ENCODE peak calls at places on chromosomes 4 and X, in five cellular contexts. V, N, Q, B and H are unnamed samples.

GRCh38 chr4:102552781-102553180 is 51.6 kb downstream of the NFKB1 start:
- DNase-seq in V (no peak), N (no peak), Q (peak; percentile 17), B (no peak), H (peak; percentile 84)

GRCh38 chrX:10474510-10474909 is 145.9 kb downstream of the MID1 start:
- DNase-seq in V (no peak), N (no peak), Q (no peak), B (no peak), H (no peak)

GRCh38 chr4:98626350-98626749 is 32.1 kb downstream of the TSPAN5 start:
- DNase-seq in V (no peak), N (peak; percentile 13), Q (peak; percentile 93), B (no peak), H (peak; percentile 90)

GRCh38 chr4:89056953-89057398 is at the start of gene FAM13A:
- DNase-seq in V (peak; percentile 95), N (peak; percentile 91), Q (peak; percentile 97), B (peak; percentile 85), H (peak; percentile 98)

GRCh38 chr4:21012851-21013331 is 312.6 kb downstream of the PACRGL start:
- DNase-seq in V (no peak), N (no peak), Q (peak; percentile 39), B (no peak), H (peak; percentile 6)

GRCh38 chr4:5749568-5749967 is 38.6 kb downstream of the EVC start:
- DNase-seq in V (no peak), N (no peak), Q (no peak), B (no peak), H (no peak)

GRCh38 chr4:37648084-37648817 is 37.9 kb downstream of the RELL1 start:
- DNase-seq in V (no peak), N (peak; percentile 78), Q (peak; percentile 90), B (peak; percentile 77), H (peak; percentile 95)

GRCh38 chrX:17081969-17082368 is 135.5 kb downstream of the REPS2 start:
- DNase-seq in V (no peak), N (no peak), Q (no peak), B (no peak), H (no peak)

GRCh38 chr4:22901631-22902030 is 208.9 kb downstream of the GBA3 start:
- DNase-seq in V (no peak), N (no peak), Q (no peak), B (no peak), H (no peak)

GRCh38 chrX:122422547-122422946 is 761.5 kb upstream of the GRIA3 start:
- DNase-seq in V (no peak), N (no peak), Q (no peak), B (no peak), H (no peak)

GRCh38 chr4:20520901-20521300 is 179.4 kb upstream of the PACRGL start:
- DNase-seq in V (no peak), N (no peak), Q (peak; percentile 47), B (no peak), H (peak; percentile 58)

GRCh38 chr4:103100691-103101090 is 1.1 kb upstream of the BDH2 start:
- DNase-seq in V (no peak), N (no peak), Q (no peak), B (no peak), H (no peak)

GRCh38 chrX:101395789-101396188 is 5.0 kb downstream of the RPL36A start:
- DNase-seq in V (no peak), N (no peak), Q (no peak), B (no peak), H (no peak)

GRCh38 chr4:159487284-159487747 is 384.4 kb downstream of the RAPGEF2 start:
- DNase-seq in V (peak; percentile 57), N (peak; percentile 47), Q (peak; percentile 82), B (peak; percentile 37), H (peak; percentile 87)

GRCh38 chr4:122827258-122827887 is 742 bp downstream of the FGF2 start:
- DNase-seq in V (no peak), N (peak; percentile 15), Q (peak; percentile 50), B (peak; percentile 26), H (peak; percentile 34)

GRCh38 chr4:19034089-19034488 is 1012.5 kb upstream of the LCORL start:
- DNase-seq in V (no peak), N (no peak), Q (no peak), B (no peak), H (no peak)

GRCh38 chr4:82694892-82695291 is 103.7 kb downstream of the SCD5 start:
- DNase-seq in V (no peak), N (no peak), Q (no peak), B (no peak), H (no peak)

GRCh38 chrX:71618303-71618721 is at the start of gene CXCR3:
- DNase-seq in V (no peak), N (peak; percentile 89), Q (peak; percentile 18), B (no peak), H (peak; percentile 38)

GRCh38 chr4:167774646-167775045 is 317.7 kb upstream of the ANXA10 start:
- DNase-seq in V (no peak), N (no peak), Q (no peak), B (no peak), H (no peak)

GRCh38 chrX:40895246-40895645 is 159.9 kb upstream of the MED14 start:
- DNase-seq in V (no peak), N (no peak), Q (no peak), B (no peak), H (no peak)

GRCh38 chr4:57020467-57021101 is 41.9 kb downstream of the POLR2B start:
- DNase-seq in V (no peak), N (no peak), Q (peak; percentile 77), B (no peak), H (peak; percentile 94)

GRCh38 chrX:45748443-45748842 is 547.8 kb upstream of the DIPK2B start:
- DNase-seq in V (no peak), N (no peak), Q (peak; percentile 22), B (no peak), H (no peak)

GRCh38 chrX:45747905-45748304 is 547.2 kb upstream of the DIPK2B start:
- DNase-seq in V (no peak), N (peak; percentile 46), Q (peak; percentile 23), B (no peak), H (no peak)

GRCh38 chrX:45750639-45751038 is 550.0 kb upstream of the DIPK2B start:
- DNase-seq in V (peak; percentile 21), N (peak; percentile 70), Q (peak; percentile 34), B (peak; percentile 35), H (no peak)

GRCh38 chrX:45751156-45751555 is 550.5 kb upstream of the DIPK2B start:
- DNase-seq in V (no peak), N (no peak), Q (no peak), B (no peak), H (no peak)

DNA sequence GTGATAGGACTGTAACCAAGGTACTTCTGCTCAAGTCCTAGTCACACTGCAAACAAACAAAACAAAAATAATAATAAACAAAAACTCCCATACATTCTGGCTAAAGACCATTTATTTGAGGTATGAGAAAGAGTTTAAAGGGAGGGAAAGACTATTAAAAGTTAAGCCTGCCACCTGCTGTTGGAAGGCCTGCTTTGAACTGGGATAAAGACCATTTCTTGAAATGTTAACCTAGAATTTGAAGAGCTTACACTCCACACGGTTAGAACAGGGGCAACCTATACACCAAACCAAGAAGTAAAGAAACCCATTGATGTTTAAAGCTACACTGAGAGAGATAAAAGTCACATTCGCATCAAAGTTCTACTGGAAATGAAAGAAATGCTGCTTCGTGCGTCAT is 548.7 kb upstream of the DIPK2B start:
- DNase-seq in V (no peak), N (peak; percentile 46), Q (peak; percentile 34), B (no peak), H (peak; percentile 55)
- TF ChIP-seq CTCF in V (peak; percentile 28), N (peak; percentile 32), Q (peak; percentile 29), B (no peak), H (peak; percentile 45)

GRCh38 chrX:154432210-154432609 is 3.7 kb downstream of the ATP6AP1 start:
- DNase-seq in V (no peak), N (no peak), Q (no peak), B (no peak), H (no peak)

GRCh38 chrX:154430504-154430903 is 2.0 kb downstream of the ATP6AP1 start:
- DNase-seq in V (no peak), N (no peak), Q (no peak), B (no peak), H (no peak)

GRCh38 chrX:154429708-154430107 is 1.2 kb downstream of the ATP6AP1 start:
- DNase-seq in V (no peak), N (no peak), Q (no peak), B (no peak), H (no peak)

GRCh38 chrX:154431321-154431720 is 2.8 kb downstream of the ATP6AP1 start:
- DNase-seq in V (no peak), N (no peak), Q (no peak), B (no peak), H (no peak)

GRCh38 chrX:154430916-154431315 is 2.4 kb downstream of the ATP6AP1 start:
- DNase-seq in V (peak; percentile 24), N (no peak), Q (no peak), B (no peak), H (no peak)
- H3K4me3 ChIP-seq in V (no peak overlapping the region), N (no peak overlapping the region), Q (no peak overlapping the region), B (no peak overlapping the region), H (no peak overlapping the region)

GRCh38 chrX:18828832-18829404 is 121.5 kb downstream of the PPEF1 start:
- DNase-seq in V (no peak), N (no peak), Q (peak; percentile 2), B (no peak), H (peak; percentile 5)
- TF ChIP-seq CTCF in V (no peak), N (no peak), Q (no peak), B (no peak), H (no peak)

GRCh38 chr4:73341454-73341853 is 62.6 kb upstream of the ALB start:
- DNase-seq in V (peak; percentile 8), N (no peak), Q (peak; percentile 61), B (peak; percentile 50), H (peak; percentile 80)
- H3K4me3 ChIP-seq in V (no peak overlapping the region), N (no peak overlapping the region), Q (no peak overlapping the region), B (no peak overlapping the region), H (no peak overlapping the region)

DNA sequence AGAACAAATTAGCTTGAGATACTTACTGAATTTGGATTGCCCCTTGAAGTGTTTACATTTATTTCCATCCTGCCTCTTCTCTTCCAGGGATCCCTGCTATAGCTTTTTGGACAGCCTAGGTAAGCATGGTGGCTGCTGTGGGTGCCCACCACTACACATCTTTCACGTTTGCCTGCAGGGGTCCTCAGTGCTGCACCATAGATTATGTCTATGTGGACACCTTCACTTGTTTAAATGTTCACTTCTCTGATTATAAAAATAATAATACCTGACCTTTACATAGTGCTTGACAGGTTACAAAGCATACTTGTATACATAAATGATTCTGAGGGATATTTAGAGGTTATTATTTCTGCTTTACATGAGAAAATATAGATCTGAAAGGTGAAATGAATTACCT is 67.9 kb upstream of the SLC4A4 start:
- DNase-seq in V (no peak), N (peak; percentile 14), Q (peak; percentile 41), B (peak; percentile 33), H (peak; percentile 47)
- TF ChIP-seq CTCF in V (peak; percentile 17), N (peak; percentile 17), Q (peak; percentile 41), B (no peak), H (peak; percentile 41)

GRCh38 chrX:119602701-119603255 is 3.4 kb downstream of the NKRF start:
- DNase-seq in V (no peak), N (no peak), Q (no peak), B (no peak), H (no peak)
- H3K4me3 ChIP-seq in V (no peak overlapping the region), N (no peak overlapping the region), Q (no peak overlapping the region), B (no peak overlapping the region), H (no peak overlapping the region)